ENCODE peak calls at places on chromosomes 16 and 17, in four cellular contexts. T is HepG2, O is esophagus muscularis mucosa, C is K562. Z is an unnamed sample.

GRCh38 chr16:72372082-72372615 is 200.2 kb upstream of the PMFBP1 start:
- DNase-seq in T (no peak), O (no peak), C (no peak), Z (no peak)

GRCh38 chr16:8966781-8967436 is 3.2 kb upstream of the USP7 start:
- DNase-seq in T (no peak), O (no peak), C (no peak), Z (no peak)

GRCh38 chr17:61002316-61002736 is 324.7 kb downstream of the BCAS3 start:
- DNase-seq in T (peak), O (no peak), C (peak), Z (no peak)

GRCh38 chr17:82358467-82359350 is at the start of gene TEX19:
- DNase-seq in T (no peak), O (no peak), C (peak), Z (no peak)

GRCh38 chr17:7354262-7354781 is 634 bp upstream of the TMEM95 start:
- DNase-seq in T (no peak), O (no peak), C (no peak), Z (no peak)

GRCh38 chr16:47571711-47572110 is 110.6 kb downstream of the PHKB start:
- DNase-seq in T (no peak), O (no peak), C (no peak), Z (no peak)

GRCh38 chr17:37170881-37171460 is 204.8 kb upstream of the C17orf78 start:
- DNase-seq in T (no peak), O (no peak), C (no peak), Z (no peak)

GRCh38 chr17:7444682-7445010 is 215 bp upstream of the CHRNB1 start:
- DNase-seq in T (no peak), O (no peak), C (no peak), Z (no peak)

GRCh38 chr17:74454197-74455024 is 12.0 kb upstream of the CD300A start:
- DNase-seq in T (peak), O (peak), C (no peak), Z (peak)
- TF ChIP-seq POLR2AphosphoS5 in T (peak), O (peak), C (no peak), Z (no peak)

DNA sequence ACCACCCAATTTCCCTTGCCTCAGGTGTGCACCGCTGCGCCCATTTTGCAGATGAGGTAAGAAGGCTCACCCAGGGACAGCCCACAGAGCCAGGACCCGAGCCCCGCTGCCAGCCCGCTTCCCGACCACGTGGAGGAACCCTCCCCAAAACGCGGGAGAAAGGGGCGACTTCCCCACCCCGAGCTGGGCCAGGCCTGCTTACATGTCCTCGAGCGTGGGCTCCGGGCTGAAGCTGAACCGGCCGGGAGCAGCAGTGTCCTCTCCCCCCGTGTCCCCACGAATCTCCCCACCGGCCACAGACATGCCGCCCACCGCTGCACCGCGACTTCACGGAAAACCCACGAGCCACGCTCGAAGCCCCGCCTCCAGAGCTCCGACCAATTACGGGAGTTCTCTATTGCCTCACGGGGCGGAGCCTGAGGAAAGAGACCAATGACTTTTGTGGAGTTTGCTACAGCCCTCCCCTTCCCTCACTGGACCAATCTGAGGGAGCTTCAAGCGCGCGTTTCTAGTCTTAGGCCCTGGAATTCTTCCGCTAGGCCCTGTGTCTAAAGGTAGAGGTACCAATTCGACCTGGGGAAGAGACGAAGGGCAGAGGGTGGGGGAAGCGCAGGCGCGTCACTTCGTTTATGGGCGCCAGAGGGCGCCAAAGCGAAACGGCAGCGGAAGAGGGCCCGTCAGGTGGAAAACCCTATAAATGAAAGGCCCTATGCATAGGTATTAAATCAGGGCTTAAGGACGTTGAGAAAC is at the start of gene DCTPP1:
- DNase-seq in T (peak), O (peak), C (peak), Z (peak)
- TF ChIP-seq EP300 in T (no peak), O (no peak), C (peak), Z (no peak)

GRCh38 chr16:15523092-15523541 is 88.7 kb downstream of the BMERB1 start:
- DNase-seq in T (peak), O (no peak), C (no peak), Z (no peak)
- TF ChIP-seq CTCF in T (peak), O (no peak), C (no peak), Z (peak)

DNA sequence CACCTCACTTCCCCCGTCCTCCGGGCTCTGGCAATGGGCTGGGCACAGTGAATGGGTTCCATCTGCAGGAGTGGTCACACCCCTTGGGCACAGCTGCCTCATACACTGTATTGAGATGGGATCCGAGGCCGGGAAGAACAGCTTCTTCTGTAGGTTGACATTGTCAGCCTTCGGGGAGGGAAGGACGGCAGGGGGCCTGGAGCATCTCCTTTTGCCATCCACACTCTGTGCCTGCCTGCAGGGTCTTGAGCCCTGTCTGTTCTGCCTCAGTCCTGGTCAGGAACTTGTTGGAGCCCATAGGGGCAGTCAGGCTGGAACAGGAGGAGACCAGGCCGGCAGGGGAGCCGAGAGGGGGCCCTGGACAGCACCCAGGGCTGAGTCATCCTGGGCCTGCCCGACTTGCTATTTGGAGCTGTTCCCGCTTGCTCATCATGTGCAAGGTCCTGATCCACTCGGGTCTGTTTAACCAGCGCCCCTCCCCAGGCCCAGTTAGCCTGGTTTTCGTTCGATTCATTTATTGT is 286.8 kb downstream of the SEC14L1 start:
- DNase-seq in T (no peak), O (no peak), C (peak), Z (no peak)
- TF ChIP-seq POLR2AphosphoS5 in T (no peak), O (peak), C (no peak), Z (no peak)

GRCh38 chr17:78180508-78180907 is 6.3 kb downstream of the TK1 start:
- DNase-seq in T (no peak), O (no peak), C (no peak), Z (no peak)
- TF ChIP-seq EP300 in T (no peak), O (no peak), C (no peak), Z (no peak)

DNA sequence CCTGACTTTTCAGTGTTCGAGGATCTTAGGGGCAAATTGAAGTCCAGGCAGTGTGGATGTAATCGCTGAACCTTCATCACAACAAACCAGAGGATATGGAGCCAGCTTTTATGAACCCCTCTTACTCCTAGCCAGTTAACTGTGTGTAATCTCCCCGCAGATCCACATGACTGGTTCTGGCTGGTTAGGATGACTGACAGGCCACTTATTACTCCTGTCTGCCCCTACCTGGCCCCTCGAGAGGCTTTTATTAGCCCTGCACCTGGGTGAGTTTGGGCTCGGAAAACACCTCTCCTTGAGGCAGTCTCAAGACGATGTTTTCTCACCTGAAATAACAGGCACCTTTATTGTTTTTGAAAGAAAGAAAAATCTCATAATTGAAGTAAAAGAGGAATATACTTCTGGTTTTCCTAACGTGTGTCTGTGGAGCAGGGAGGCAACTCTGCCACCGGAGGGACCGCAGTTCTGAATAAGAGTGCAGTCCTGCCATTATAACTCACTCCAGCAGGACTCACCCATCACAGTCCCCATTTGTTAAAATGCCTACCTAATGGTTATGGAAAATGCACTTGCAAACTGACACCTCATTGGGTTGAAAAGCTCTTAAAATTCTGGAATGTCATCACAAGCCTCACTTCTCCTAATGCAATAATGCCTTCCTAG is 291.9 kb upstream of the N4BP1 start:
- DNase-seq in T (no peak), O (no peak), C (no peak), Z (no peak)
- TF ChIP-seq CTCF in T (no peak), O (no peak), C (no peak), Z (no peak)

DNA sequence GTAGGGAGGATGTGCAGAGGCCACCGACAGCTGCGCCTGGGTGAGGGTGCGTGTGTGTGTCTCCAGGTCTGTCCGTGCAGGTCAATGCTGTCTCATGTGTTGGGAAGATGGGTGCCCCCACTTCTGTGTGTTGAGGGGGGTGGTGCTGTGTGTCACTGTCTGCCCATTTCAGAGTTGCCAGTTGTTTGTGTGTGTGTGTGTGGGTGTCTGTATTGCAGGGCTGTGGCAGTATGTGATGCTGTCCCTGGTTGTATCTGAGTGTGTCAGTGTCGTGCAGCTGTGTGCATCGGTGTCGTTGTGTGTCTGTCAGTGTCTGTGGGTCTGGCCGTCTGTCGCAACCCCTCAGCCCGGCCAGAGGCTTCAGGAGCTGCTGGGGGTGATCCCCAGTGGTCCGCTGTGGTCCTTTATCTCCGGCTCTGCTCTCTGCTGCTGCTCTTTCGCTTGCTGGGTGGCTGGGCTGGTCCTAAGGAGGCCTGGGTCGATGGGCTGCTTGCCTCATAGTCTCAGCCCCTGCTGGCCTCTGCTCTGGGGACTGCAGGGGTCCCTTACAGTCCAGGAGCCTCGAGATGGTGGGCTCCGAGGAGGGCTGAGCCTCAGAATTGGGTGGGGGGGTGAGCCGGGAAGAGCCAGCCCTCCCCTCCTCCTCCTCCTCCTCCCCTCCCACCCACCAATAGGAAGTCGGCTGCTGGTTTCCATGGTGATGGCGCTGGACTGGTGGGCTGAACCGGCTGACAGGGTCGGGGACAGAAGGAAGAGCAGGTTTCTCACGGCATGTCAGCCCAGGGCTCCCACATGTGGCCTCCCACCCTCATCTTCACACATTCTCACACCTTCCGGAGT is at the start of gene TSPOAP1:
- DNase-seq in T (no peak), O (no peak), C (peak), Z (peak)
- TF ChIP-seq POLR2AphosphoS5 in T (no peak), O (no peak), C (peak), Z (no peak)

GRCh38 chr16:56632160-56632847 is at the start of gene MT1M:
- DNase-seq in T (no peak), O (no peak), C (no peak), Z (peak)
- TF ChIP-seq EP300 in T (no peak), O (peak), C (no peak), Z (peak)

GRCh38 chr16:87006789-87007745 is 310.1 kb downstream of the C16orf95 start:
- DNase-seq in T (no peak), O (no peak), C (no peak), Z (no peak)
- TF ChIP-seq CTCF in T (no peak), O (no peak), C (no peak), Z (no peak)

DNA sequence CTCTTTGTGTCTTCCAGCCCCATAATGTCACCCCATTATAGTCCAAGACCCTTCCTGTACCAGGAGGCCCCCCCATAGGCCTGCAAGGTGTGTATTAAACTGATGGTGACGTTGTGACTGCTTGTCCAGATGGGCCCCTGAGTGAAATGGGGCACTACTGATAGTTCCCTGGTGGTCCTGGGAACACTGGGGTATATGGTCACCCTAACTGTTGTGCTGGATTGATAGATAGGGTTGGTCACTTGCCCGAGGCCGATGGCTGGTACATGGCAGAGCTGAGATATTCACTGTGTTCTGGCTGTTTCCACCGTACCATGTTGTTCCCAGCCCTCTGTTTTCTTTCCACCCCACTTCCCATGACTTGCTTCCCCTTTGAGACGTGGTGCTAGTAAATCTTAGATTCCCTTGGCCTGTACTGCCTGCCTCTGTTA is 4.3 kb downstream of the CNP start:
- DNase-seq in T (no peak), O (no peak), C (no peak), Z (no peak)
- TF ChIP-seq POLR2AphosphoS5 in T (peak), O (no peak), C (peak), Z (no peak)

Z was measured in upper lobe of left lung.